ENCODE peak calls at places on chromosome 19, in four cellular contexts. F is heart right ventricle, W is GM23338, P is GM23248. D is an unnamed sample. For H3K4me1, the result is how much of the 10 kb centered on the place peaks cover.

GRCh38 chr19:4375164-4375619 is 25.2 kb downstream of the SH3GL1 start:
- DNase-seq in F (no peak), W (peak), P (no peak), D (no peak)

GRCh38 chr19:42062381-42062780 is 7.6 kb downstream of the GRIK5 start:
- DNase-seq in F (no peak), W (no peak), P (no peak), D (no peak)

GRCh38 chr19:35828694-35829301 is 16.2 kb upstream of the PRODH2 start:
- DNase-seq in F (peak), W (peak), P (peak), D (peak)

GRCh38 chr19:33438987-33439781 is 65.7 kb downstream of the CEBPG start:
- DNase-seq in F (no peak), W (no peak), P (no peak), D (no peak)

GRCh38 chr19:1429750-1430149 is 8.4 kb upstream of the RPS15 start:
- DNase-seq in F (peak), W (no peak), P (no peak), D (no peak)

GRCh38 chr19:51478381-51479285 is at the start of gene CEACAM18:
- DNase-seq in F (no peak), W (no peak), P (no peak), D (no peak)

GRCh38 chr19:40542197-40542859 is 34.3 kb upstream of the SHKBP1 start:
- DNase-seq in F (peak), W (no peak), P (peak), D (no peak)

GRCh38 chr19:1747285-1748114 is 5.8 kb upstream of the ONECUT3 start:
- DNase-seq in F (no peak), W (peak), P (peak), D (peak)

GRCh38 chr19:33622505-33622808 is 704 bp downstream of the CHST8 start:
- DNase-seq in F (no peak), W (peak), P (peak), D (peak)

GRCh38 chr19:43739836-43740235 is 14.9 kb downstream of the SMG9 start:
- DNase-seq in F (no peak), W (no peak), P (no peak), D (no peak)

GRCh38 chr19:51644636-51645271 is 1.9 kb downstream of the SIGLEC14 start:
- DNase-seq in F (no peak), W (peak), P (no peak), D (no peak)

GRCh38 chr19:36051637-36052036 is 2.4 kb downstream of the THAP8 start:
- DNase-seq in F (no peak), W (peak), P (no peak), D (no peak)

GRCh38 chr19:18438331-18439024 is 545 bp upstream of the ISYNA1 start:
- DNase-seq in F (peak), W (peak), P (peak), D (peak)

GRCh38 chr19:16627928-16628182 is 149 bp downstream of the MED26 start:
- DNase-seq in F (no peak), W (no peak), P (no peak), D (no peak)

GRCh38 chr19:10295305-10295846 is 5.6 kb downstream of the ICAM5 start:
- DNase-seq in F (no peak), W (peak), P (peak), D (peak)

GRCh38 chr19:16442386-16443276 is 29.1 kb downstream of the EPS15L1 start:
- DNase-seq in F (peak), W (no peak), P (no peak), D (peak)

GRCh38 chr19:40691421-40692211 is 1.2 kb upstream of the NUMBL start:
- DNase-seq in F (no peak), W (peak), P (peak), D (peak)

GRCh38 chr19:33048806-33049676 is 15.6 kb downstream of the RHPN2 start:
- DNase-seq in F (no peak), W (no peak), P (no peak), D (no peak)

GRCh38 chr19:51365211-51366049 is 758 bp downstream of the ETFB start:
- DNase-seq in F (peak), W (peak), P (peak), D (no peak)

GRCh38 chr19:16366433-16367268 is 42.0 kb downstream of the KLF2 start:
- DNase-seq in F (no peak), W (peak), P (no peak), D (no peak)

GRCh38 chr19:33727331-33728028 is 69.2 kb upstream of the KCTD15 start:
- DNase-seq in F (no peak), W (no peak), P (no peak), D (no peak)

DNA sequence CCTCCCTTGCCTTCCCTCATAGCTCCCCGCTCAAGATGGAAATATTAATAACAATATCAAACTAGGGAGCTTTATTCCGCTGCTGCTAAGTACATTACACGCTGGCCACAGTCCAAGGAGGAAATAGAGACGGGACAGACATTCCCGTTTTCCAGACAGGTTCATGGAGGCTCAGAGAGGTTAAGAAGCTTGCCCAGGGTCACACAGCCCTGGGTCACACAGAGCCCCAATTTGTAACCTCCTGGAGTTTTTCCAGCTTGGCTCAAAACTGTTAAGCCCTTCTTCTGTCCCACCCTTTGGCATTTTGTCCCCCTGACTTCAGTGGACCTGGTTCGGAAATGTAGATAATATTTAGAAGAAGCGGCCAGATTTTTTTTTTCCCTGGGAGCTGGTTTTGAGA is 2.0 kb downstream of the BICRA start:
- DNase-seq in F (no peak), W (no peak), P (peak), D (no peak)
- H3K4me1 ChIP-seq in F (under half), W (under half), P (under half), D (under half)

GRCh38 chr19:6057651-6058365 is 52.5 kb downstream of the RFX2 start:
- DNase-seq in F (no peak), W (no peak), P (no peak), D (no peak)
- H3K4me1 ChIP-seq in F (half or more), W (under half), P (under half), D (under half)

DNA sequence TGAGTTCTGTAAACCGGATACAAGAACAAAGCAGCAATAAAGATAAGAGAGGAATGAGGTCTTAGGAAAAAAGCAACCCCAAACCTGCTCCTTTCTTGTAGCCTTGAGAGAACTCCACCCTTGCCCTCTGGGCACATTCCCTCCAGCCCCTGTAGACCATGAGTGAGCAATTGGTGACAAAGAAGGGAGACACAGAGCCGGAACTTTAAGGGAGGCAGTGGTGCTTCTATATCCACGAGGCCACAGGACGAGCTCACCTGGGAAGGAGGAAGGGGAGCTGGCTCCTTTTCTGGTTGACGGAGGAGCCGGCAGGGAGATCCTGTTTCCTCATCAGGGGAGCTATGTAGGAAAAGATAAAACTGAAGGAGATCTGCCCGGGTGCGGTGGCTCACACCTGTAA is 13.0 kb downstream of the BRME1 start:
- DNase-seq in F (no peak), W (no peak), P (no peak), D (no peak)
- H3K4me1 ChIP-seq in F (under half), W (under half), P (under half), D (under half)

GRCh38 chr19:45641274-45642105 is 2.3 kb upstream of the EML2 start:
- DNase-seq in F (peak), W (peak), P (peak), D (peak)
- H3K4me1 ChIP-seq in F (half or more), W (under half), P (under half), D (under half)

DNA sequence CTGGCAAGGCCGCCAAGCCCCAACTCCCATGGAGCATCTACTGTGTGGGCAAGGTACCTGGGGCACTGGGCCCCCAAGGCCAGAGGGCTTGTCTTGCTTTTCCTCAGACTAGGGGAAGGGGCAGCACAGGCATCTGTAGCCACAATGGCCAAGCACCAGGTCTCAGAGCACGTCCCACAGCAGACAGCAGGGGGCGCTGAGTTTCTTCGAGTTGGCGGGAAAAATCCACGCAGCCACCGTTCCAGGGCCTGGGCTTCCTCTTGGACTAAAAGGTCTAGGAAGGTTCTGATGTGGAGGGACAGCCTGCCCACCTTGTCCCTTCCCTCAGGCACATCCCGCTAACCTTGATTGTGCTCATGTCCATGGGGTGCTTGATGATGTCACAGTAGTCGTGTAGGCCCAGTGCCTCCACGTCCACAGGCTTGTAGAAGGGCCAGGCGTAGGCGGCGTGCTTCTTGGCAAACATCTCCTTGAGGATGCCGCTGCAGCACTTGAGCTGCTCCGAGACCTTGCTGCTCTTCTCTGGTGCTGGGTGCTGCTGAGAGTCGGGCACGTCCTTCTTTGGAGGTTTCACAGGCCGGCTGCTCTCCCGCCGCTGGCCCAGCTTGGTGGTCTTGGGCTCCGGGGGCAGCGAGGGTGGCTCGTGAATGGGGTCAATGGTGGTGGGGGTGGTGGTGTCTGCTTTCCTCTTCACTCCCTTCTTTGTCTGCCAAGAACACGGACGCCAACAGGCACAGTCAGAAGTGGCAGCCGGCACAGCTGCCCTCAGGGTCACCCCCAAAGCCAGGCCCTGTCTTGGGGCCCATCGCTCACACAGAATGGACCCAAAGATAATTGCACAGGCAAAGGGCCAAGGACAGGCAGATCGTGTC is 32.0 kb upstream of the EPHX3 start:
- DNase-seq in F (peak), W (peak), P (peak), D (peak)
- H3K4me1 ChIP-seq in F (half or more), W (under half), P (under half), D (under half)

DNA sequence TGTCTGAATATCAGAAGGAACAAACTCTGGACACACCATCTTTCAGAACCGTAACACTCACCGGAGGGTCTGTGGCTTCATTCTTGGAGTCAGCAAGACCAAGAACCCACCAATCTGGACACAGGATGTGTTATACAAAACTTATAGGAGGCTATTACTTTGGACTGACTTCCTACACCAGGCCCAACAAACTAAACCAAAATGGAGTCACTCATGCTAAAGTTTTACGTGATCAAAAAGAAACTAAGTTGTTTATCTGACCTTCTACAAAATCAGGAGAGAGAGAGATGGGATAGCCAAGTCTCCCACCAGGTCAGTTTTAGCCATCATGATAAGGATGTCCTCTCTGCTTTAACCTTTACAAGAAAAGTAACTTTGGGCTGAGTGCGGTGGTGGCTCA is 3.2 kb upstream of the RAB11B start:
- DNase-seq in F (no peak), W (no peak), P (no peak), D (no peak)
- H3K4me1 ChIP-seq in F (under half), W (under half), P (under half), D (under half)

GRCh38 chr19:29681422-29682235 is 16.4 kb downstream of the PLEKHF1 start:
- DNase-seq in F (no peak), W (no peak), P (peak), D (no peak)

GRCh38 chr19:29678484-29679106 is 13.3 kb downstream of the PLEKHF1 start:
- DNase-seq in F (peak), W (no peak), P (peak), D (no peak)

GRCh38 chr19:29680937-29681336 is 15.7 kb downstream of the PLEKHF1 start:
- DNase-seq in F (no peak), W (no peak), P (no peak), D (no peak)

GRCh38 chr19:29679598-29680210 is 14.4 kb downstream of the PLEKHF1 start:
- DNase-seq in F (no peak), W (no peak), P (no peak), D (no peak)

GRCh38 chr19:29680447-29680846 is 15.2 kb downstream of the PLEKHF1 start:
- DNase-seq in F (no peak), W (no peak), P (no peak), D (no peak)
- H3K4me1 ChIP-seq in F (half or more), W (under half), P (under half), D (under half)